ENCODE peak calls at places on chromosome 18, in four cellular contexts. W is spleen; X is naive thymus-derived CD4-positive, alpha-beta T cell; T is cardiac muscle cell. C is an unnamed sample. For H3K4me1 and H3K27me3, the result is how much of the 10 kb centered on the place peaks cover.

GRCh38 chr18:51621103-51621969 is 423.9 kb upstream of the MEX3C start:
- DNase-seq in W (no peak), T (peak), X (peak), C (peak)

GRCh38 chr18:76764296-76764901 is 58.0 kb upstream of the ZNF236 start:
- DNase-seq in W (no peak), T (no peak), X (no peak), C (no peak)

GRCh38 chr18:37355772-37356171 is 209.8 kb downstream of the CELF4 start:
- DNase-seq in X (no peak), W (no peak), T (no peak), C (no peak)

GRCh38 chr18:70289351-70290330 is 796 bp downstream of the SOCS6 start:
- DNase-seq in T (peak), X (peak), W (no peak), C (peak)

GRCh38 chr18:46220116-46220515 is 115.9 kb downstream of the HAUS1 start:
- DNase-seq in T (peak), X (no peak), W (no peak), C (no peak)

GRCh38 chr18:35775887-35776286 is 194.3 kb downstream of the GALNT1 start:
- DNase-seq in X (no peak), W (no peak), T (peak), C (no peak)

GRCh38 chr18:10013621-10014543 is 100.1 kb downstream of the VAPA start:
- DNase-seq in T (no peak), X (no peak), W (no peak), C (no peak)

GRCh38 chr18:34840416-34840815 is 130.3 kb downstream of the DTNA start:
- DNase-seq in W (no peak), X (no peak), T (no peak), C (no peak)

GRCh38 chr18:36015629-36016028 is 43.1 kb downstream of the RMP24 start:
- DNase-seq in T (no peak), W (no peak), X (no peak), C (no peak)

GRCh38 chr18:74264303-74265020 is 27.3 kb downstream of the CYB5A start:
- DNase-seq in T (no peak), X (no peak), W (no peak), C (no peak)

GRCh38 chr18:79315589-79315988 is 80.1 kb upstream of the NFATC1 start:
- DNase-seq in T (no peak), X (no peak), W (no peak), C (no peak)

GRCh38 chr18:41989508-41989907 is 34.5 kb downstream of the PIK3C3 start:
- DNase-seq in T (no peak), X (no peak), W (no peak), C (no peak)

GRCh38 chr18:67672719-67673118 is 156.2 kb upstream of the DSEL start:
- DNase-seq in W (no peak), X (no peak), T (no peak), C (no peak)

GRCh38 chr18:62584241-62585120 is 61.7 kb downstream of the ZCCHC2 start:
- DNase-seq in X (peak), W (peak), T (peak), C (peak)

GRCh38 chr18:57430166-57430958 is 4.8 kb upstream of the ONECUT2 start:
- DNase-seq in T (no peak), W (no peak), X (no peak), C (no peak)

GRCh38 chr18:62447652-62448051 is 75.2 kb upstream of the ZCCHC2 start:
- DNase-seq in W (no peak), T (no peak), X (no peak), C (no peak)

GRCh38 chr18:28541276-28541930 is 364.5 kb upstream of the CDH2 start:
- DNase-seq in X (no peak), W (no peak), T (peak), C (no peak)

GRCh38 chr18:42183746-42184145 is 228.7 kb downstream of the PIK3C3 start:
- DNase-seq in X (no peak), T (peak), W (no peak), C (no peak)

GRCh38 chr18:44791520-44791919 is 110.8 kb downstream of the SETBP1 start:
- DNase-seq in X (no peak), T (peak), W (no peak), C (no peak)

GRCh38 chr18:42351455-42351854 is 396.4 kb downstream of the PIK3C3 start:
- DNase-seq in X (no peak), T (no peak), W (no peak), C (no peak)

GRCh38 chr18:55317322-55317721 is 270.7 kb downstream of the TCF4 start:
- DNase-seq in X (no peak), T (no peak), W (no peak), C (no peak)

GRCh38 chr18:55310863-55311262 is 277.1 kb downstream of the TCF4 start:
- DNase-seq in X (no peak), W (no peak), T (no peak), C (no peak)

GRCh38 chr18:55314615-55315237 is 273.3 kb downstream of the TCF4 start:
- DNase-seq in W (no peak), X (no peak), T (no peak), C (no peak)

GRCh38 chr18:55316615-55317184 is 271.3 kb downstream of the TCF4 start:
- DNase-seq in X (no peak), W (no peak), T (no peak), C (no peak)

DNA sequence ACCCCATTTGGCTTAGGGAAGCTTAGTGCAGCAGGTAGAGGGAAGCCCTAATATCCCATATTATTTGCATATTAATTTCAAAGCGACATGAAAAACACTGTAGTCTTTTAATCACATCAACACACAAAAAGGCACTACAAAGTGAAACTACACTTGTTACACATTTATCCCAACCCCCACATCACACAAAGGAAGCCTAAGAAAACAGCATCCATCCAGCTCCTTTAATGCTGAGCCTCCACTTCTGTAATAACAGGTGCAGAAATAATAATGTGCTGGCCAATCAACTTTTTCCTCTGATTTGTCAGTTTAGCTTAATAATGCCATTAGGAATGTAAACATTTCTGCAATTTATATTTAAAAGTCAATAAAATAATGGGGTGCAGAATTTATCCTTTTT is 274.0 kb downstream of the TCF4 start:
- DNase-seq in W (no peak), T (no peak), X (no peak), C (no peak)
- H3K4me1 ChIP-seq in W (under half), T (under half), X (under half), C (under half)

DNA sequence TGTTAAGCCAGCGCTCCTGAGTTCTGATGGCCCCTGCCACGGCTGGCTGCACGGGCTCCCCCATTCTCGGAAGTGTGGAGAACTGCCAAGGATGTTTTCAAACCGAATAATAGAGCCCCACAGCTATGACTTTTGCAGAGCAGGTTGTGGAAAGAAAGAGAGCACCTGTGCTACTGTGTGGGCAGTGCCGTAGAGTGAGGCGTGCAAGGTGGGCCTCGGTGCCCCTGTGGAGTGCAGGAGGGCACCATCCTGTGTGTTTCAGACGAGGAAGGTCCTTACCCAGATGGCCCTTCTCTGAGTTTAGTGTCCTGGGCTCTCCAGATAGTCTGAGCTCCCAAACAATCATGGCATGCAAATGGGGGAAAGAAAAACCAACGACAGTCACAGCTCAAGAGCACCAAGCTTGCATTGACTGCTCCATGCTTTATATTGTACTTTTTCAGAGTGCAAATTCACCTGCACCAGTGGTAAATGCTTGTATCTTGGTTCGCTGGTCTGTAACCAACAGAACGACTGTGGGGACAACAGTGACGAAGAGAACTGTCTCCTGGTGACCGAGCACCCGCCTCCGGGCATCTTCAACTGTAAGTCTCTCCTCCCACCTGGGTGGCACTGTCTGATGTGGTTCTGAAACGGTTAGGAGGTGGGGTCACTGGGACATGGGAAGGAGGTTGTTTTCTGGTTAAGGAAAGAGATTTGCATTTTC is 219.4 kb downstream of the LDLRAD4 start:
- DNase-seq in X (peak), T (no peak), W (no peak), C (no peak)
- H3K27ac ChIP-seq in X (peak), T (no peak), W (no peak), C (no peak)

DNA sequence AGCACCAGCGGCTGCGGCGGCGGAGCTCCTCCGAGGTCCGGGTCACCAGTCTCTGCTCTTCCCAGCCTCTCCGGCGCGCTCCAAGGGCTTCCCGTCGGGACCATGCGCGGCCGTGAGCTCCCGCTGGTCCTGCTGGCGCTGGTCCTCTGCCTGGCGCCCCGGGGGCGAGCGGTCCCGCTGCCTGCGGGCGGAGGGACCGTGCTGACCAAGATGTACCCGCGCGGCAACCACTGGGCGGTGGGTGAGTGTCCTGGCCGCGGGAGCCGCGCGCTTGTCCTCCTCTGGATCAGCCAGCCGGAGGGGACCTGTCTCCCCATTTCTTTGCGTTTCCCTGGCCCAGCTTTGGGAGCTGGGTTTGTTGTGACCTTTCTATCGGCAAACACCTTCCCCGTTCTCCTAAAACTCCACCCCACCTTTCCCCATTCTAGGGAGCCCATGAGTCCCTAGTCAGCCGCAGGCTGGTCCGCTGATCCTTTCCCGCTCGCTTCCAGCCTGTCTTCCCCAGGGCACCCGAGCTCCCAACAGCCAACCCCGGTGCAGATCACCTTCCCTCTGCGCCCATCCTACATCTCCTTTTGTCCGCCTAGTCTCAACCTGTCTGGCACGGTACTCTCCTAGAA is 316 bp downstream of the GRP start:
- DNase-seq in X (no peak), T (no peak), W (no peak), C (no peak)
- H3K27me3 ChIP-seq in X (under half), T (half or more), W (under half), C (half or more)

DNA sequence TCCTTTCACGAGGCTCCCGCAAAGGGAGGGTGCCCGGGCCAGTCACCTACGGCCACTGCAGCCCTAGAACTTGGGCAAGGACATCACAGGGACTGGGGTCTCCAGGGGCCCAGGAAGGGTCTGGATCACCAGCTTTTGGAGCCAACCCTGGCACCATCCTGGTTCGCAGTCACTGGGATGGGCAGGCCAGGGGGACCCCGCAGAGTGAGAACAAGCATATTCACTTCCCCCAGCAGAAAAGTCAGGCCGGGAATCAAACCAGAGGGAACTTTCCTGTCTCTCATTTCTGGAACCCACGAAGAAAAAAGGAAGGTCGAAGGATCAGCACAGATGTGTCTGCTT is 15.4 kb downstream of the SMAD7 start:
- DNase-seq in W (no peak), T (no peak), X (no peak), C (no peak)
- H3K4me1 ChIP-seq in W (half or more), T (half or more), X (half or more), C (half or more)

DNA sequence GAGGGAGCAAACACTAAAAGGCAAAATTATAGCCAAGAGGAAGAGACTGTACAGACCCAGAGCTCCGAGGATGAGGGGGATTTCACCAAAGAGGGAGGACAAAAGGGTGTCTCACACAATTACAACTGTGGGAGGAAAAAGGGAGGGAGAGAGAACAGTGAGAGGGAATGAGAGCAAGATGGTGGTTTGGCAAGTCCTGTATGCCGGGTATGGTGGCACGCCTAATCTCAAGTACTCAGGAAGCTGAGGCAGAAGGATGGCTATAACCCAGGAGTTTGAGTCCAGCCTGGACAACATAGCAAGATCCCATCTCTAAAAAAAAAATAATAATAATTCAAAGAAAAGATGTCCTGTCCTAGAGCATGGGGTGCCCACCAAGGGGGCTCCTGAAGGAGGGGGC is 34.3 kb downstream of the NPC1 start:
- DNase-seq in T (no peak), W (no peak), X (no peak), C (no peak)
- H3K27ac ChIP-seq in T (no peak), W (no peak), X (no peak), C (peak)

DNA sequence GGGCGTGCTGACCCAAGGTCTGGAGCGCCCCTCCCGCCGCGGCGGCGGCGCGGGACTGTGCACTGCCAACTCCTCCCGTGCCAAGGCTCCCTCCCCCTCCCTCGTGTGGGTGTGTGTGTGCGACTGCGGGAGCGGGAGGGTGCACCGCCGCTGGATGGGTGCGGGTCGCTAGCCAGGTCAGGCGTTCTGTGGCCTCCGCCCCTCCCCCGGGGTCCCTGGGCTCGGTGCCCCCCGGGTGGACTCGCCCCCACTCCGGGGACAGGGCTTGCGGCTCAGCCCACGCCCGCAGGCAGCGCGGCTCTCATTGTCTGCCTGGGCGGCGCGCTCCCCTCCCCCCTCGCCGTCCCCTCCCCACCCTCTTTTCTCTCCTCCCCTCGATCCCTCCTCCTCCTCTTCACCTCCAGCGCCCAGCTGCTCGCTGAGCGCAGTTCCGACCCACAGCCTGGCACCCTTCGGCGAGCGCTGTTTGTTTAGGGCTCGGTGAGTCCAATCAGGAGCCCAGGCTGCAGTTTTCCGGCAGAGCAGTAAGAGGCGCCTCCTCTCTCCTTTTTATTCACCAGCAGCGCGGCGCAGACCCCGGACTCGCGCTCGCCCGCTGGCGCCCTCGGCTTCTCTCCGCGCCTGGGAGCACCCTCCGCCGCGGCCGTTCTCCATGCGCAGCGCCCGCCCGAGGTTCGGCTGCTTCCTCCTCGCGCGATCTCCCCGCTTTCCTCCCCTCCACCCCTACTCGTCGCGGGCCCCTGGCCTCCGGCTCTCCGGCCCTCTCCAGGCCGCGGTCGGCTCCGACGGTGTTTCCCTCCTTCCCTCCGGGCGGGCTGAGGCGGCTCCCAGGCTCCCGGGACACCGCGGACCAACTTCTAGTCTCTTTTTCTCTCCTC is at the start of gene GATA6:
- DNase-seq in W (peak), X (peak), T (peak), C (peak)
- H3K27me3 ChIP-seq in W (half or more), X (under half), T (under half), C (under half)

DNA sequence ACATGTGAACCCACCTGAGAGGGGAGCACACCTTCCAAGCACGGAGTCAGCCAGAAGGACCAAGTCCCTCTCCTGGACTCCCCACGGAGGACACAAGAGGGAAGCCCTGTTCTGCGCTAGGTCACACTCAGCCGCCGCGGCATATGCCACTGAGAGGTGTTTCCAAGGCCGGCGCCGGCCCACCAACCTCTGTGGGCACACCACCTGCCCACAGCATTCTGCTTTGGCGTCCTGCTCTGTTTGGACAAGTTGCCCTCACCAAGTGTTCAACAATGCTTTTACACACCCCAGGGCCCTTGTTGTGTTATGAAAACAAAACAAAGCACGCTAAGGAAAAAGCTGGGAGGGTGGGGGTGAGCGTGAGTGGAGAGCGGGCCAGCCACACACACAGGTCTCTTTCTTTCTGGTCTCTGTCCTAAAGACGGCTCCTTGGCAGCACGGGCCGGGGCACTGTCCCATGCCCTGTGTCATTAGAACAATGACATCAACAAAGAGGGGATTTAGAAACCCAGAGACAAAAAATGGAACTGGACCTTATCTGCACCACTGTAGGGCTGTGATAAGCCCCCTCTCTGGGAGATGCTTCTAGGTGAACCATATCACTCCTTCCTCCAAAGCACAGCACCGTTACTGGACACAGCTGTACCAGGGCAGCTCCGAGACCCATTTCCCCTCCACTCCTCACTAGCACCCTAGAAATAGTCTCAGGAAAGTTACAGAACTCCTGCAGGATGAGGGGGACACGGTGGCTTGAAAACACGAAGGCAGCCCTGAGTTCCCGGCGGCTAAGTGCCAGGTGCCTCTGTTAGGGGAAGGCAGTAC is 17.0 kb downstream of the SMAD7 start:
- DNase-seq in W (peak), X (no peak), T (no peak), C (peak)
- H3K4me1 ChIP-seq in W (half or more), X (half or more), T (half or more), C (half or more)

C was measured in upper lobe of right lung.